ENCODE peak calls at places on chromosomes 11 and 22, in seven cellular contexts. Q is ovary, Z is upper lobe of left lung, A is GM10248, L is Calu3, W is mesothelial cell of epicardium, J is fibroblast of the aortic adventitia. T is an unnamed sample.

GRCh38 chr22:38309614-38310517 is 7.4 kb downstream of the CSNK1E start:
- DNase-seq in W (no peak), A (no peak), Q (no peak), J (peak; percentile 65), Z (no peak), L (no peak), T (no peak)

GRCh38 chr11:120801801-120802689 is 221.9 kb upstream of the TBCEL start:
- DNase-seq in W (peak; percentile 51), L (peak; percentile 63), Z (peak; percentile 49), J (peak; percentile 68), A (peak; percentile 76), Q (peak; percentile 76), T (peak; percentile 34)

GRCh38 chr22:23832226-23833016 is 6.4 kb downstream of the DERL3 start:
- DNase-seq in Z (no peak), J (no peak), A (no peak), L (no peak), W (no peak), Q (peak; percentile 16), T (no peak)

GRCh38 chr11:11480951-11481350 is 127.9 kb upstream of the CSNK2A3 start:
- DNase-seq in L (no peak), Q (no peak), A (no peak), W (no peak), Z (no peak), J (peak; percentile 1), T (no peak)

GRCh38 chr11:64743591-64744543 is at the start of gene RASGRP2:
- DNase-seq in Z (peak; percentile 90), L (peak; percentile 65), W (no peak), J (no peak), A (peak; percentile 76), Q (peak; percentile 65), T (peak; percentile 84)

GRCh38 chr11:124798991-124799383 is 1.2 kb downstream of the MSANTD2 start:
- DNase-seq in L (peak; percentile 5), J (peak; percentile 81), W (no peak), A (peak; percentile 18), Q (no peak), Z (peak; percentile 55), T (no peak)

GRCh38 chr11:16280256-16280682 is 76.1 kb downstream of the SOX6 start:
- DNase-seq in A (no peak), J (no peak), W (no peak), Z (no peak), Q (no peak), L (peak; percentile 79), T (no peak)

GRCh38 chr11:5476184-5476819 is 12.2 kb upstream of the OR52D1 start:
- DNase-seq in L (peak; percentile 54), W (no peak), A (peak; percentile 68), Z (peak; percentile 41), Q (no peak), J (peak; percentile 71), T (no peak)

GRCh38 chr22:25710501-25710900 is 31.5 kb upstream of the MYO18B start:
- DNase-seq in Q (no peak), Z (no peak), L (no peak), J (no peak), A (no peak), W (no peak), T (no peak)

GRCh38 chr11:77299528-77299993 is 1.9 kb downstream of the GDPD4 start:
- DNase-seq in L (peak; percentile 79), Z (no peak), A (no peak), J (no peak), Q (no peak), W (no peak), T (no peak)

GRCh38 chr11:134432776-134433175 is 20.7 kb upstream of the B3GAT1 start:
- DNase-seq in L (no peak), Q (no peak), A (no peak), W (no peak), J (no peak), Z (no peak), T (no peak)

GRCh38 chr22:44616882-44617655 is 84.9 kb upstream of the PRR5 start:
- DNase-seq in A (no peak), J (no peak), Q (no peak), W (no peak), L (no peak), Z (no peak), T (no peak)

GRCh38 chr11:10327254-10327653 is 22.4 kb downstream of the ADM start:
- DNase-seq in L (no peak), J (peak; percentile 95), Q (no peak), W (no peak), Z (no peak), A (no peak), T (no peak)

GRCh38 chr11:71482746-71483364 is 29.9 kb downstream of the NADSYN1 start:
- DNase-seq in A (no peak), Z (no peak), J (no peak), L (no peak), Q (no peak), W (no peak), T (no peak)

GRCh38 chr11:61694971-61695706 is 14.9 kb downstream of the DAGLA start:
- DNase-seq in W (no peak), L (peak; percentile 51), Z (peak; percentile 68), J (no peak), Q (no peak), A (no peak), T (no peak)
- TF ChIP-seq CTCF in W (no peak), L (no peak), Z (no peak), J (peak; percentile 33), Q (no peak), A (no peak), T (no peak)

GRCh38 chr22:20389288-20389687 is 4.7 kb upstream of the ZNF74 start:
- DNase-seq in Z (no peak), W (no peak), J (no peak), L (no peak), A (no peak), Q (no peak), T (no peak)
- TF ChIP-seq CTCF in Z (no peak), W (no peak), J (no peak), L (no peak), A (no peak), Q (no peak), T (no peak)

DNA sequence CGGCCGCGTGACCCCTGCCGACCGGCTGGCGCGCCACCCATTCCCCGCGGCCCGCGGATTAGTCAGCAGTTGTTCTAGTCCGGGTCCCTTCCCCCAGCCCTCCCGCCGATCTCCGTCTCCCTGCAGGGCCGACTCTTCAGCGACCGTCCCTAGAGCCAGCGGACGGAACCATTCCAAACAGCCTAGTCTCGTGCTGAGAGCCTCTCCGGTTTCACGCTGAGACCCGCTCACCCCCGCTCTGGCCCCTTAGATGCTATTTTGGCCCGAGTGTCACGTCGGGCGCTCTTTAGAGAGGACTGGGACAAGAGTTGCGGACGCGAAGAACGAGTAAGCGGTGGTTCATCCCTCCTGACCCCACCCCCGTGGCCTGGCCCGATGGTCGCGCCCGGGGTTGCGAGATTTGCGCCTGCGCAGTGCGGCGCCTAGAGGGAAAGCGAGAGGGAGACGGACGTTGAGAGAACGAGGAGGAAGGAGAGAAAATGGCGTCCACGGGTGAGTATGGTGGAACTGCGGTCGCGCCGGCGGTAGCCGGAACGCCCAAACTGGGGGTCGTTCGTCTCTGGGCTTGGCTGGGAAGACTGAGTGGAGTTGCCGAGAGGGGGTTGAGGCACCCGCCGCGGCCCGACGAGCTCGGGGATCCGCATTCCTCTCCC is at the start of the genes EWSR1 and RHBDD3:
- DNase-seq in Q (peak; percentile 96), L (peak; percentile 97), J (peak; percentile 97), A (peak; percentile 95), W (peak; percentile 89), Z (peak; percentile 96), T (peak; percentile 99)
- TF ChIP-seq CTCF in Q (peak; percentile 1), L (no peak), J (no peak), A (no peak), W (no peak), Z (no peak), T (no peak)

GRCh38 chr11:45083544-45084087 is 62.8 kb upstream of the PRDM11 start:
- DNase-seq in A (no peak), Z (no peak), L (peak; percentile 45), W (no peak), J (no peak), Q (no peak), T (no peak)
- TF ChIP-seq CTCF in A (no peak), Z (no peak), L (peak; percentile 42), W (no peak), J (peak; percentile 40), Q (no peak), T (no peak)

GRCh38 chr11:68821670-68822069 is 20.0 kb downstream of the CPT1A start:
- DNase-seq in A (no peak), J (no peak), W (no peak), Z (no peak), L (no peak), Q (no peak), T (no peak)
- TF ChIP-seq CTCF in A (no peak), J (no peak), W (no peak), Z (no peak), L (no peak), Q (no peak), T (no peak)

T was measured in activated B cell treated with CpG ODN at 0.5 μM for 24 hours.